ENCODE peak calls at places on chromosomes 1 and 21, in five cellular contexts. One of them, this sample, is unnamed.

GRCh38 chr1:225435487-225435886 is 7.6 kb upstream of the LBR start:
- DNase-seq in Right ventricle myocardium inferior: no peak
- DNase-seq in activated gamma-delta T cell: no peak
- DNase-seq in GM10248: no peak
- DNase-seq in fibroblast of lung: no peak
- DNase-seq in this sample: no peak

GRCh38 chr1:71784989-71785388 is 497.4 kb downstream of the NEGR1 start:
- DNase-seq in Right ventricle myocardium inferior: no peak
- DNase-seq in activated gamma-delta T cell: no peak
- DNase-seq in GM10248: no peak
- DNase-seq in fibroblast of lung: no peak
- DNase-seq in this sample: no peak

GRCh38 chr1:237760981-237761380 is 129.7 kb downstream of the ZP4 start:
- DNase-seq in Right ventricle myocardium inferior: no peak
- DNase-seq in activated gamma-delta T cell: no peak
- DNase-seq in GM10248: no peak
- DNase-seq in fibroblast of lung: no peak
- DNase-seq in this sample: no peak

GRCh38 chr1:111743679-111744101 is 4.5 kb upstream of the INKA2 start:
- DNase-seq in Right ventricle myocardium inferior: no peak
- DNase-seq in activated gamma-delta T cell: no peak
- DNase-seq in GM10248: no peak
- DNase-seq in fibroblast of lung: peak
- DNase-seq in this sample: peak

GRCh38 chr21:35045539-35046222 is 3.4 kb downstream of the RUNX1 start:
- DNase-seq in Right ventricle myocardium inferior: no peak
- DNase-seq in activated gamma-delta T cell: no peak
- DNase-seq in GM10248: no peak
- DNase-seq in fibroblast of lung: no peak
- DNase-seq in this sample: no peak

GRCh38 chr21:17442174-17442573 is 70.7 kb upstream of the CXADR start:
- DNase-seq in Right ventricle myocardium inferior: no peak
- DNase-seq in activated gamma-delta T cell: no peak
- DNase-seq in GM10248: no peak
- DNase-seq in fibroblast of lung: no peak
- DNase-seq in this sample: no peak

GRCh38 chr1:185474440-185475149 is 157.6 kb upstream of the IVNS1ABP start:
- DNase-seq in Right ventricle myocardium inferior: no peak
- DNase-seq in activated gamma-delta T cell: no peak
- DNase-seq in GM10248: no peak
- DNase-seq in fibroblast of lung: no peak
- DNase-seq in this sample: no peak

GRCh38 chr1:44025816-44026215 is 5.4 kb downstream of the SLC6A9 start:
- DNase-seq in Right ventricle myocardium inferior: peak
- DNase-seq in activated gamma-delta T cell: no peak
- DNase-seq in GM10248: no peak
- DNase-seq in fibroblast of lung: no peak
- DNase-seq in this sample: no peak

GRCh38 chr1:35558374-35559316 is 1.0 kb downstream of the NCDN start:
- DNase-seq in Right ventricle myocardium inferior: no peak
- DNase-seq in activated gamma-delta T cell: no peak
- DNase-seq in GM10248: no peak
- DNase-seq in fibroblast of lung: no peak
- DNase-seq in this sample: peak

GRCh38 chr1:206505702-206506375 is 1.5 kb upstream of the RASSF5 start:
- DNase-seq in Right ventricle myocardium inferior: no peak
- DNase-seq in activated gamma-delta T cell: no peak
- DNase-seq in GM10248: no peak
- DNase-seq in fibroblast of lung: peak
- DNase-seq in this sample: no peak

GRCh38 chr1:242402956-242403355 is 121.5 kb downstream of the PLD5 start:
- DNase-seq in Right ventricle myocardium inferior: no peak
- DNase-seq in activated gamma-delta T cell: no peak
- DNase-seq in GM10248: no peak
- DNase-seq in fibroblast of lung: no peak
- DNase-seq in this sample: no peak

GRCh38 chr21:44995257-44995941 is 55.6 kb downstream of the SLX9 start:
- DNase-seq in Right ventricle myocardium inferior: peak
- DNase-seq in activated gamma-delta T cell: no peak
- DNase-seq in GM10248: no peak
- DNase-seq in fibroblast of lung: no peak
- DNase-seq in this sample: peak

GRCh38 chr21:38032402-38032801 is 116.1 kb upstream of the KCNJ6 start:
- DNase-seq in Right ventricle myocardium inferior: no peak
- DNase-seq in activated gamma-delta T cell: no peak
- DNase-seq in GM10248: no peak
- DNase-seq in fibroblast of lung: no peak
- DNase-seq in this sample: no peak

GRCh38 chr1:23118957-23119792 is 49.5 kb downstream of the LUZP1 start:
- DNase-seq in Right ventricle myocardium inferior: no peak
- DNase-seq in activated gamma-delta T cell: no peak
- DNase-seq in GM10248: no peak
- DNase-seq in fibroblast of lung: peak
- DNase-seq in this sample: no peak

GRCh38 chr1:5620997-5621396 is 371.2 kb downstream of the NPHP4 start:
- DNase-seq in Right ventricle myocardium inferior: no peak
- DNase-seq in activated gamma-delta T cell: no peak
- DNase-seq in GM10248: no peak
- DNase-seq in fibroblast of lung: no peak
- DNase-seq in this sample: no peak

GRCh38 chr1:53371851-53372250 is 44.0 kb upstream of the LRP8 start:
- DNase-seq in Right ventricle myocardium inferior: no peak
- DNase-seq in activated gamma-delta T cell: no peak
- DNase-seq in GM10248: no peak
- DNase-seq in fibroblast of lung: no peak
- DNase-seq in this sample: no peak

GRCh38 chr1:198623920-198624647 is 14.8 kb upstream of the PTPRC start:
- DNase-seq in Right ventricle myocardium inferior: no peak
- DNase-seq in activated gamma-delta T cell: no peak
- DNase-seq in GM10248: no peak
- DNase-seq in fibroblast of lung: peak
- DNase-seq in this sample: no peak

GRCh38 chr1:172254521-172255222 is 165.8 kb upstream of the C1orf105 start:
- DNase-seq in Right ventricle myocardium inferior: no peak
- DNase-seq in activated gamma-delta T cell: no peak
- DNase-seq in GM10248: no peak
- DNase-seq in fibroblast of lung: peak
- DNase-seq in this sample: no peak

This sample was measured in right cardiac atrium.